ENCODE peak calls at places on chromosomes 12 and 14, in seven cellular contexts. E is GM12878; R is ascending aorta; X is cardiac muscle cell; H is fibroblast of lung; V is bronchial epithelial cell; F is CD8-positive, alpha-beta T cell. Q is an unnamed sample.

GRCh38 chr14:82689948-82690347 is 1156.3 kb upstream of the SEL1L start:
- DNase-seq in R (no peak), E (no peak), X (no peak), V (no peak), H (no peak), F (no peak), Q (no peak)

GRCh38 chr14:29627141-29627540 is 300.5 kb downstream of the PRKD1 start:
- DNase-seq in F (no peak), R (no peak), E (no peak), X (no peak), H (peak; percentile 39), V (peak; percentile 57), Q (peak; percentile 7)

GRCh38 chr14:102544745-102545460 is 35.3 kb upstream of the ANKRD9 start:
- DNase-seq in E (no peak), V (no peak), R (no peak), F (no peak), X (no peak), H (no peak), Q (no peak)

GRCh38 chr12:1281683-1282366 is 290.8 kb downstream of the ERC1 start:
- DNase-seq in X (peak; percentile 66), R (no peak), F (no peak), E (no peak), H (peak; percentile 81), V (peak; percentile 30), Q (peak; percentile 77)

GRCh38 chr12:121857322-121858246 is 1.1 kb downstream of the HPD start:
- DNase-seq in X (peak; percentile 45), R (no peak), E (no peak), F (no peak), H (peak; percentile 20), V (no peak), Q (peak; percentile 13)

GRCh38 chr12:127388985-127389384 is 878.0 kb upstream of the TMEM132C start:
- DNase-seq in R (no peak), E (no peak), X (no peak), F (no peak), H (peak; percentile 82), V (no peak), Q (no peak)

GRCh38 chr12:4355843-4356327 is 23.6 kb downstream of the FGF23 start:
- DNase-seq in X (peak; percentile 27), E (no peak), R (no peak), F (peak; percentile 14), H (peak; percentile 4), V (peak; percentile 40), Q (peak; percentile 11)

GRCh38 chr14:101350021-101350420 is 211.3 kb upstream of the DIO3 start:
- DNase-seq in X (no peak), R (peak; percentile 44), H (no peak), E (no peak), F (no peak), V (no peak), Q (no peak)

GRCh38 chr14:80428171-80428570 is 216.9 kb upstream of the DIO2 start:
- DNase-seq in E (no peak), X (peak; percentile 64), H (peak; percentile 81), F (no peak), V (no peak), R (no peak), Q (peak; percentile 74)

GRCh38 chr12:33267641-33268040 is 172.0 kb downstream of the SYT10 start:
- DNase-seq in F (no peak), E (no peak), H (no peak), X (no peak), V (no peak), R (no peak), Q (no peak)

GRCh38 chr14:92792885-92793284 is 1.2 kb upstream of the GOLGA5 start:
- DNase-seq in R (no peak), X (peak; percentile 28), F (no peak), H (peak; percentile 20), E (no peak), V (peak; percentile 49), Q (no peak)

GRCh38 chr14:53391631-53392030 is 238.5 kb upstream of the DDHD1 start:
- DNase-seq in H (peak; percentile 97), V (peak; percentile 94), F (no peak), E (no peak), X (peak; percentile 26), R (no peak), Q (peak; percentile 80)

GRCh38 chr14:35386673-35387125 is 17.9 kb downstream of the NFKBIA start:
- DNase-seq in V (no peak), H (no peak), F (no peak), R (no peak), E (no peak), X (no peak), Q (no peak)

DNA sequence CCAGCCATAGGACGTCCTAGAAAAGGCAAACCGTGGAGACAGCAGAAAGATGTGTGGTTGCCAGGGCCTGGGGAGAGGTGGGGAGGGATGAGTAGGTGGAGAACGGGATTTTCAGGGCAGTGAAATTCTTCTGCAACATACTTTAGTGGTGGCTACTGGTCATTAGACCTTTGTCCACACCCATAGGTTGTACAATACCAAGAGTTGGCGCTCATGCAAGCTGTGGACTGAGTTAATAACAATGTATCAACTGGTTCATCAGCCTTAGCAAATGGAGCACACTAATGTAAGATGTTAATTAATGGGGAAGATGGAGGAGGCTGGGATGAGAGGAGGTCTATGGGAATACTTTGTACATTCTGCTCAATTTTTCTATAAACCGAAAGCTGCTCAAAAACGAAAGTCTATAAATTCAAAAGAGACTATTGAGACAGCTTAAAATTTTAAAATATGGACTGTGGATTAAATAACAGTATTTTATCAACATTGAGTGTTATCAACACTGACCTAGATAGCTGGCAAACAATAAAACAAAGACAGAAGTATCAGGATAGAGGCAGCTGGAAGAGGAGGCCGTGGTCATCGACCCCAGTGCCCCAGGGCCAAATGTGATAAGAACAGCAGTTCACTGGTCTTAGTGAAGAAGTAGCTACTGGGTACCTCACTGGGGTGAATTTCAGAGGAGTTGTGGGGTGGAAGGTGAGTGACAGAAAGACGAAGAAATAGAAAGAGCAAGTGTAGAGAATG is 90.9 kb downstream of the SYNE3 start:
- DNase-seq in X (no peak), H (no peak), R (no peak), F (no peak), V (no peak), E (no peak), Q (no peak)
- H3K4me3 ChIP-seq in X (no peak overlapping the region), H (no peak overlapping the region), R (no peak overlapping the region), F (no peak overlapping the region), V (no peak overlapping the region), E (no peak overlapping the region), Q (no peak overlapping the region)

GRCh38 chr12:120181991-120182631 is 12.4 kb downstream of the GCN1 start:
- DNase-seq in R (no peak), E (no peak), F (no peak), H (peak; percentile 78), V (peak; percentile 88), X (peak; percentile 62), Q (peak; percentile 48)
- TF ChIP-seq CTCF in R (no peak), E (no peak), F (no peak), H (no peak), V (peak; percentile 23), X (no peak), Q (peak; percentile 8)

DNA sequence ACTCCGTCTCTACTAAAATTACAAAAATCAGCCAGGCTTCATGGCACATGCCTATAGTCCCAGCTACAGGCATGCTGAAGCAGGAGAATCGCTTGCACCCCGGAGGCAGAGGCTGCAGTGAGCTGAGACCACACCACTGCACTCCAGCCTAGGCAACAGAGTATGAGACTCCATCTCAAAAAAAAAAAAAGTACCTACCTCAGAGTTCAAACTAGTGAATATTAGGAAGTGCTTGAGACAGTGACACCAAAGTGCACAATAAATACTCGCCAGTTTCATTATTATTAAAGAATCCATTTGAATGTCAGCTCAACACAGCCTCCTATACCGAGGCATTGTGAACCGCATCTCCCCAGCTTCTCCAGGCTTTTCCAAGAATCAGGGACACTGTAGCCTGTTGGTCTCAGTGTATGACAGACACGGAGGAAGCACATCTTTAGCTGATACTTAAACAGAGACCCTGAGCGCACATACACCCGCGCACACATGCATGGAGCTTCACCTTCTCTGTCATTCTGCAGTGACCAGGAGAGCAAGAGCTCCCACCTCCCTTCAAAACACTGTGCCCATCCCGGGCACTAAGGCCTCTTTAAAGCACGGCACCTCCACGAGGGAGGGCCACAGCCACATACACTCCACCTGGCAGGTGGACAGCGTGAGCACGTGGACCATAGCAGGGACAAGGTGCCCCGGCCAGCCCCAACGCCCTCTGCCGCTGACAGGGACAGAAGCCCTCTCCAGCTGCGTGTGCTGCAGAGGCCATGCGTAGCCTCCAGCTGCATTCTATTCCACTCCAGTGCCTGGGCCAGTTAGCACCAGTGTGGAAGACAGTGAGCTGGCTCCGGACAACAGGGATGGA is 5.2 kb downstream of the GAPDH start:
- DNase-seq in E (no peak), H (no peak), R (peak; percentile 64), V (peak; percentile 56), F (no peak), X (no peak), Q (peak; percentile 27)
- H3K4me3 ChIP-seq in E (peak overlapping the region; percentile 28), H (no peak overlapping the region), R (no peak overlapping the region), V (no peak overlapping the region), F (no peak overlapping the region), X (no peak overlapping the region), Q (no peak overlapping the region)

GRCh38 chr12:40312982-40313576 is 88.3 kb downstream of the LRRK2 start:
- DNase-seq in H (peak; percentile 8), F (no peak), E (no peak), X (peak; percentile 40), R (no peak), V (peak; percentile 35), Q (peak; percentile 74)
- TF ChIP-seq CTCF in H (peak; percentile 56), F (no peak), E (peak; percentile 26), X (peak; percentile 46), R (peak; percentile 16), V (peak; percentile 24), Q (peak; percentile 63)